ENCODE peak calls at places on chromosomes 2 and 18, in six cellular contexts. D is CD8-positive, alpha-beta T cell; E is right lobe of liver; Q is osteocyte; V is cardiac fibroblast; M is fibroblast of the aortic adventitia. X is an unnamed sample.

GRCh38 chr18:12659904-12660605 is 2.1 kb upstream of the SPIRE1 start:
- DNase-seq in M (peak), D (peak), Q (no peak), E (no peak), V (peak), X (peak)

GRCh38 chr2:20242727-20243377 is 17.9 kb upstream of the SDC1 start:
- DNase-seq in V (no peak), Q (no peak), M (no peak), E (no peak), D (no peak), X (no peak)

GRCh38 chr2:46915281-46915810 is at the start of gene MCFD2:
- DNase-seq in Q (no peak), M (no peak), D (no peak), E (peak), V (peak), X (no peak)

GRCh38 chr2:128442053-128442751 is 123.5 kb upstream of the HS6ST1 start:
- DNase-seq in V (no peak), D (no peak), E (peak), M (no peak), Q (peak), X (no peak)

GRCh38 chr2:188291142-188291616 is 495 bp upstream of the GULP1 start:
- DNase-seq in D (no peak), M (peak), Q (no peak), V (peak), E (no peak), X (no peak)

GRCh38 chr2:176133366-176133765 is 3.9 kb downstream of the HOXD8 start:
- DNase-seq in V (no peak), D (no peak), Q (no peak), M (no peak), E (no peak), X (no peak)

GRCh38 chr18:58166278-58166844 is 122.3 kb downstream of the NEDD4L start:
- DNase-seq in E (peak), V (no peak), Q (no peak), M (no peak), D (no peak), X (no peak)

GRCh38 chr2:221572821-221573429 is 821 bp upstream of the EPHA4 start:
- DNase-seq in M (peak), V (peak), D (no peak), E (peak), Q (peak), X (peak)

GRCh38 chr18:40366521-40366920 is 1588.5 kb upstream of the PIK3C3 start:
- DNase-seq in Q (no peak), E (no peak), D (no peak), V (no peak), M (no peak), X (no peak)

GRCh38 chr2:231371430-231372054 is 24.0 kb upstream of the B3GNT7 start:
- DNase-seq in E (no peak), M (no peak), V (no peak), Q (no peak), D (no peak), X (no peak)

GRCh38 chr2:178221556-178221955 is 27.2 kb downstream of the OSBPL6 start:
- DNase-seq in E (no peak), V (no peak), Q (no peak), M (no peak), D (no peak), X (no peak)

GRCh38 chr2:208983476-208983875 is 440.4 kb upstream of the MAP2 start:
- DNase-seq in E (no peak), M (no peak), D (no peak), V (no peak), Q (no peak), X (no peak)

GRCh38 chr2:196336715-196337617 is 165.6 kb upstream of the STK17B start:
- DNase-seq in M (peak), E (no peak), Q (no peak), V (peak), D (peak), X (no peak)

DNA sequence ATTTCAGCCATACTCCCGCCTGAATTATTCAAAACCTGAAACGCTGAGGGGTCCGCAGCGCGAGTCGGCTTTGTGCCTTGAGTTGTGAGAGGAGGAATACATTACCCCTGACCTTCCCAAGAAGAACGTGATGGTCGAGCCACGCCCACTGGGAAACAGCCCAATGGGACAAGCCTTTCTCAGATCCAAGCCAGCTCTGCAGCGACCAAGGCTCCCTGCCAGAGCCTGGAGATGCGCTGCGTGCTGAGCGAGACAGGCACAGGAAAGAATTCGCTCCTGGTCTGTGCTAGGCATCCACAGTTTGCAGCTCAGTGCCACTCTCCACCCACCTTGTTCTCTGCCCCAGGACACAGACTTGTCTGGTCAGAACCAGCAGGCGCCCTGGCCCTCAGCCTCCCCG is 74.1 kb upstream of the GLI2 start:
- DNase-seq in V (peak), E (no peak), Q (peak), D (no peak), M (no peak), X (peak)
- TF ChIP-seq CTCF in V (no peak), E (no peak), Q (no peak), D (no peak), M (no peak), X (no peak)

GRCh38 chr2:156129227-156129626 is 203.3 kb downstream of the NR4A2 start:
- DNase-seq in D (no peak), Q (no peak), M (no peak), V (no peak), E (no peak), X (no peak)
- TF ChIP-seq CTCF in D (no peak), Q (no peak), M (no peak), V (no peak), E (peak), X (peak)

GRCh38 chr2:45732946-45733345 is 81.5 kb downstream of the PRKCE start:
- DNase-seq in M (no peak), D (no peak), E (no peak), V (no peak), Q (no peak), X (no peak)

GRCh38 chr2:45732436-45732835 is 81.0 kb downstream of the PRKCE start:
- DNase-seq in M (no peak), E (no peak), Q (no peak), V (no peak), D (no peak), X (no peak)

GRCh38 chr2:45728458-45728942 is 77.0 kb downstream of the PRKCE start:
- DNase-seq in M (no peak), V (no peak), D (no peak), E (no peak), Q (no peak), X (no peak)

GRCh38 chr2:45731146-45731545 is 79.7 kb downstream of the PRKCE start:
- DNase-seq in M (no peak), Q (no peak), D (no peak), V (no peak), E (no peak), X (no peak)

DNA sequence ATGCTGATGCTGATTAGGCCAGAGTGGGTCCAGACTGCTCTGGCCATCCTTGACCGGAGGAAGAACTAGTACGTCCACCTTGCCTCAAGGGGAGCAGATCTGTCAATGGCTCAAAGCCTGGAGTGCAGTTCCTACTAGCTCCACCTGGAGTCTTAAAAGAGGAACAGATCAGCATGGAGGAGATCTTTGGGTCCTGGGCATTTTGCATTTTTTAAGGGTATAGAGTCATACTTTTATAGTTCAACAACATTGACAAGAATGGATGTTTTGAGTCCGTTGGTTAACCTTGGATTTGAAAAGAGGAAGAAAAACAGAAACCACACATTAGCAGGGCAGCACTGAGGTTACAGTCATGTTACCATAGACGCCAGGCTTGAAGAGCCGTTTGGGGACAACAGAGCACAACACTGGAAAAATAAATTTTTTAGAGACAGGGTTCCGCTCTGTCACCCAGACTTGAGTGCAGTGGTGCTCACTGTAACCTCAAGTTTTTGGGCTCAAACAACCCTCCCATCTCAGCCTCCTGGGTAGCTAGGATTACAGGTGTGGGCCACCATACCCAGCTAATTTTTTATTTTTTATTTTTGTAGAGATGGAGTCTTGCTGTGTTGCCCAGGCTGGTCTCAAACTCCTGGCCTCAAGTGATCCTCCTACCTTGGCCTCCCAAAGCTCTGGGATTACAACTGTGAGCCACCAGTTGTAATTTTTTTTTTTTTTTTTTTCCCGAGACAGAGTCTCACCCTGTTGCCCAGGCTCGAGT is 78.5 kb downstream of the PRKCE start:
- DNase-seq in M (no peak), E (no peak), V (no peak), Q (no peak), D (no peak), X (no peak)
- TF ChIP-seq CTCF in M (peak), E (peak), V (peak), Q (no peak), D (no peak), X (peak)

DNA sequence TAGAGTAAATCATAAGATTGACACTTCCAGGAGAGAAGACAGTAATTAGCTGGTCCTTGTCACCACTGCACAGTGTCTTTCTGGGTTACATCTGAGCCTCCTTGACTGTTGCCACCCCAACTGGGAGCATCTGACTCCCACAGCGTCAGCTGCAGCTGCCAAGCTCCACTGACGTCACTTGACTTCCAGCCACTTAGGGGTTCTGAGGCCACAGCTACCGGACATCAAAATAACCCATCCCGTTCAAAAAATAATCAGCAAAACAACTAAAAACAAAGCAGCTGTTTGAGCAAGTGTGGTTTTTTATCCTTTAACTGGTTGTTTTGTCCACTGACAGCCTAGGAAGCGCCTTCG is 206.5 kb upstream of the AGAP1 start:
- DNase-seq in D (no peak), E (no peak), V (no peak), M (no peak), Q (no peak), X (no peak)
- TF ChIP-seq CTCF in D (no peak), E (no peak), V (no peak), M (no peak), Q (no peak), X (no peak)

X was measured in neural crest cell.